ENCODE peak calls at places on chromosome 11, in ten cellular contexts. Q is AG04450; S is AG09309; V is foreskin keratinocyte; O is heart left ventricle; D is activated T-helper 1 cell treated with anti-CD3 and anti-CD28 coated beads, Interleukin-12 subunit alpha, Interleukin-12 subunit beta, Interleukin-2, Interleukin-4 antibody, amounts not matched to agents 30 ng/mL and 10 ng/mL and 1 ng/mL, durations not matched to agents 14 hours and 24 hours and 36 hours; K is H9; C is GM12865; W is RPMI7951; R is EH. E is an unnamed sample.

GRCh38 chr11:69939551-69940245 is 120.5 kb upstream of the FGF3 start:
- DNase-seq in S (no peak), W (peak), R (no peak), K (no peak), V (no peak), Q (no peak), C (no peak), O (peak), D (no peak), E (no peak)

GRCh38 chr11:113351490-113351889 is 36.1 kb upstream of the ANKK1 start:
- DNase-seq in K (no peak), R (no peak), W (no peak), V (no peak), C (no peak), D (no peak), O (no peak), Q (no peak), S (no peak), E (no peak)

GRCh38 chr11:115670538-115671200 is 166.5 kb upstream of the CADM1 start:
- DNase-seq in V (no peak), W (no peak), Q (no peak), C (no peak), R (no peak), O (no peak), D (no peak), K (no peak), S (no peak), E (no peak)

GRCh38 chr11:119100246-119100959 is 1.2 kb downstream of the DPAGT1 start:
- DNase-seq in Q (no peak), W (peak), C (no peak), K (no peak), S (no peak), R (peak), D (no peak), O (no peak), V (no peak), E (no peak)

GRCh38 chr11:44986315-44986714 is 35.6 kb upstream of the TP53I11 start:
- DNase-seq in K (no peak), D (no peak), O (no peak), C (no peak), V (no peak), Q (no peak), S (no peak), W (no peak), R (no peak), E (no peak)

GRCh38 chr11:6635082-6635932 is 16.1 kb upstream of the TPP1 start:
- DNase-seq in O (peak), K (peak), C (no peak), V (no peak), S (no peak), Q (no peak), W (peak), D (no peak), R (peak), E (no peak)

GRCh38 chr11:120123946-120124345 is 14.0 kb downstream of the TRIM29 start:
- DNase-seq in K (no peak), R (peak), S (no peak), Q (no peak), O (no peak), D (no peak), V (no peak), C (no peak), W (peak), E (no peak)

GRCh38 chr11:76105637-76106036 is 100.7 kb downstream of the WNT11 start:
- DNase-seq in R (no peak), S (no peak), K (no peak), W (no peak), O (no peak), D (no peak), V (no peak), C (no peak), Q (no peak), E (no peak)

GRCh38 chr11:21561589-21561988 is 631.3 kb upstream of the ANO5 start:
- DNase-seq in Q (no peak), O (no peak), V (peak), C (no peak), R (no peak), S (no peak), K (no peak), W (peak), D (no peak), E (no peak)

GRCh38 chr11:43903969-43904368 is 23.3 kb downstream of the ALKBH3 start:
- DNase-seq in R (no peak), D (no peak), O (no peak), S (no peak), Q (no peak), K (no peak), W (no peak), C (no peak), V (no peak), E (no peak)

GRCh38 chr11:47441421-47441820 is 7.5 kb downstream of the RAPSN start:
- DNase-seq in W (no peak), D (no peak), C (no peak), R (no peak), O (no peak), V (no peak), K (no peak), Q (no peak), S (no peak), E (no peak)

GRCh38 chr11:12914401-12914912 is 94.7 kb upstream of the RASSF10 start:
- DNase-seq in V (no peak), R (peak), C (peak), W (peak), D (no peak), O (peak), Q (no peak), S (peak), K (peak), E (peak)

GRCh38 chr11:13668957-13669521 is 571 bp downstream of the FAR1 start:
- DNase-seq in O (peak), K (no peak), Q (no peak), D (peak), W (peak), V (no peak), S (no peak), C (peak), R (peak), E (peak)

GRCh38 chr11:68329496-68329895 is 17.1 kb downstream of the LRP5 start:
- DNase-seq in W (no peak), K (no peak), D (no peak), V (no peak), R (no peak), C (no peak), Q (no peak), O (no peak), S (no peak), E (no peak)

GRCh38 chr11:9772218-9772617 is 108.3 kb downstream of the SWAP70 start:
- DNase-seq in R (no peak), V (no peak), Q (no peak), W (no peak), O (no peak), D (no peak), C (no peak), S (no peak), K (no peak), E (no peak)

GRCh38 chr11:108551653-108552462 is 41.7 kb downstream of the EXPH5 start:
- DNase-seq in W (no peak), C (no peak), V (no peak), O (no peak), D (no peak), Q (no peak), S (no peak), R (peak), K (no peak), E (no peak)

GRCh38 chr11:2802389-2803185 is 83.0 kb downstream of the CDKN1C start:
- DNase-seq in C (no peak), K (peak), Q (no peak), D (no peak), W (no peak), V (no peak), O (peak), R (no peak), S (no peak), E (no peak)

GRCh38 chr11:2783536-2784082 is 83.8 kb upstream of the KCNQ1OT1 start:
- DNase-seq in O (no peak), D (no peak), V (no peak), S (no peak), R (peak), W (no peak), C (no peak), Q (no peak), K (no peak), E (peak)

GRCh38 chr11:46895821-46896220 is 22.5 kb downstream of the LRP4 start:
- DNase-seq in W (no peak), Q (no peak), S (no peak), C (no peak), V (no peak), R (no peak), O (peak), D (no peak), K (no peak), E (no peak)

GRCh38 chr11:128714881-128715280 is 21.0 kb downstream of the FLI1 start:
- DNase-seq in R (peak), C (no peak), V (no peak), O (no peak), W (peak), K (no peak), D (no peak), S (peak), Q (peak), E (no peak)

GRCh38 chr11:121802542-121802941 is 313.5 kb downstream of the BLID start:
- DNase-seq in Q (peak), D (no peak), S (no peak), K (peak), W (peak), O (peak), R (no peak), V (no peak), C (no peak), E (no peak)

GRCh38 chr11:43547411-43547718 is 133.2 kb upstream of the HSD17B12 start:
- DNase-seq in C (no peak), Q (no peak), K (no peak), W (no peak), V (no peak), O (no peak), D (no peak), S (no peak), R (no peak), E (no peak)

GRCh38 chr11:3161309-3161708 is 3.8 kb downstream of the OSBPL5 start:
- DNase-seq in O (no peak), Q (no peak), R (peak), S (no peak), V (no peak), W (peak), C (no peak), K (no peak), D (no peak), E (no peak)

GRCh38 chr11:65781152-65781961 is 581 bp upstream of the AP5B1 start:
- DNase-seq in Q (no peak), R (no peak), V (no peak), W (no peak), C (no peak), D (no peak), O (no peak), K (peak), S (no peak), E (no peak)

GRCh38 chr11:69637956-69638871 is 2.7 kb upstream of the CCND1 start:
- DNase-seq in C (no peak), O (peak), Q (no peak), W (peak), D (no peak), K (peak), R (peak), V (peak), S (no peak), E (no peak)

GRCh38 chr11:57303990-57304579 is 20.7 kb downstream of the TNKS1BP1 start:
- DNase-seq in S (no peak), Q (no peak), D (no peak), K (no peak), V (peak), O (peak), W (no peak), R (no peak), C (no peak), E (no peak)

GRCh38 chr11:18650859-18651557 is 16.9 kb upstream of the SPTY2D1 start:
- DNase-seq in D (peak), R (peak), C (peak), K (peak), O (peak), V (no peak), Q (peak), W (peak), S (no peak), E (peak)

GRCh38 chr11:14644396-14645246 is 1.0 kb downstream of the PDE3B start:
- DNase-seq in K (peak), S (no peak), D (peak), W (no peak), R (peak), Q (no peak), O (peak), C (peak), V (peak), E (no peak)

GRCh38 chr11:10385696-10386095 is 69.4 kb upstream of the AMPD3 start:
- DNase-seq in C (no peak), O (no peak), S (no peak), D (no peak), V (no peak), Q (no peak), K (no peak), W (no peak), R (no peak), E (no peak)

GRCh38 chr11:70544774-70545625 is 146.7 kb downstream of the CTTN start:
- DNase-seq in S (no peak), K (peak), R (no peak), W (peak), V (no peak), Q (no peak), O (no peak), D (no peak), C (no peak), E (no peak)

E was measured in NAMALWA.